ENCODE peak calls at places on chromosomes 1 and 21, in ten cellular contexts. One of them, this sample, is unnamed.
A peak's percentile ranks its signal among the peaks of the same experiment; 100 is the strongest.

GRCh38 chr1:161185732-161186311 is 8.5 kb upstream of the B4GALT3 start:
- DNase-seq in activated B cell treated with CpG ODN at 0.5 μM for 24 hours: peak; percentile 34
- DNase-seq in GM20000: peak; percentile 44
- DNase-seq in neural progenitor cell: no peak
- DNase-seq in uterus: no peak
- DNase-seq in lower lobe of right lung: no peak
- DNase-seq in ovary: no peak
- DNase-seq in left ventricle myocardium inferior: no peak
- DNase-seq in progenitor cell of endocrine pancreas: no peak
- DNase-seq in CD8-positive, alpha-beta T cell: no peak
- DNase-seq in this sample: no peak

GRCh38 chr1:223811634-223812101 is 34.1 kb downstream of the TP53BP2 start:
- DNase-seq in activated B cell treated with CpG ODN at 0.5 μM for 24 hours: no peak
- DNase-seq in GM20000: no peak
- DNase-seq in neural progenitor cell: no peak
- DNase-seq in uterus: no peak
- DNase-seq in lower lobe of right lung: no peak
- DNase-seq in ovary: no peak
- DNase-seq in left ventricle myocardium inferior: no peak
- DNase-seq in progenitor cell of endocrine pancreas: no peak
- DNase-seq in CD8-positive, alpha-beta T cell: no peak
- DNase-seq in this sample: no peak

GRCh38 chr21:37758997-37759396 is 157.3 kb downstream of the KCNJ6 start:
- DNase-seq in activated B cell treated with CpG ODN at 0.5 μM for 24 hours: no peak
- DNase-seq in GM20000: peak; percentile 17
- DNase-seq in neural progenitor cell: peak; percentile 70
- DNase-seq in uterus: no peak
- DNase-seq in lower lobe of right lung: no peak
- DNase-seq in ovary: no peak
- DNase-seq in left ventricle myocardium inferior: no peak
- DNase-seq in progenitor cell of endocrine pancreas: peak; percentile 25
- DNase-seq in CD8-positive, alpha-beta T cell: no peak
- DNase-seq in this sample: peak; percentile 48

GRCh38 chr1:2415801-2416208 is 3.4 kb upstream of the PEX10 start:
- DNase-seq in activated B cell treated with CpG ODN at 0.5 μM for 24 hours: no peak
- DNase-seq in GM20000: peak; percentile 78
- DNase-seq in neural progenitor cell: no peak
- DNase-seq in uterus: no peak
- DNase-seq in lower lobe of right lung: no peak
- DNase-seq in ovary: no peak
- DNase-seq in left ventricle myocardium inferior: no peak
- DNase-seq in progenitor cell of endocrine pancreas: no peak
- DNase-seq in CD8-positive, alpha-beta T cell: peak; percentile 42
- DNase-seq in this sample: no peak

GRCh38 chr21:45047257-45047656 is 27.1 kb upstream of the ADARB1 start:
- DNase-seq in activated B cell treated with CpG ODN at 0.5 μM for 24 hours: no peak
- DNase-seq in GM20000: no peak
- DNase-seq in neural progenitor cell: no peak
- DNase-seq in uterus: no peak
- DNase-seq in lower lobe of right lung: no peak
- DNase-seq in ovary: no peak
- DNase-seq in left ventricle myocardium inferior: no peak
- DNase-seq in progenitor cell of endocrine pancreas: no peak
- DNase-seq in CD8-positive, alpha-beta T cell: no peak
- DNase-seq in this sample: no peak

GRCh38 chr21:43611598-43612369 is 47.5 kb downstream of the HSF2BP start:
- DNase-seq in activated B cell treated with CpG ODN at 0.5 μM for 24 hours: no peak
- DNase-seq in GM20000: peak; percentile 70
- DNase-seq in neural progenitor cell: peak; percentile 78
- DNase-seq in uterus: peak; percentile 64
- DNase-seq in lower lobe of right lung: peak; percentile 71
- DNase-seq in ovary: peak; percentile 81
- DNase-seq in left ventricle myocardium inferior: peak; percentile 70
- DNase-seq in progenitor cell of endocrine pancreas: peak; percentile 44
- DNase-seq in CD8-positive, alpha-beta T cell: no peak
- DNase-seq in this sample: peak; percentile 67

GRCh38 chr1:245571872-245572294 is 417.1 kb downstream of the KIF26B start:
- DNase-seq in activated B cell treated with CpG ODN at 0.5 μM for 24 hours: no peak
- DNase-seq in GM20000: no peak
- DNase-seq in neural progenitor cell: peak; percentile 61
- DNase-seq in uterus: no peak
- DNase-seq in lower lobe of right lung: no peak
- DNase-seq in ovary: no peak
- DNase-seq in left ventricle myocardium inferior: no peak
- DNase-seq in progenitor cell of endocrine pancreas: no peak
- DNase-seq in CD8-positive, alpha-beta T cell: no peak
- DNase-seq in this sample: no peak

GRCh38 chr1:227562037-227562436 is 1.3 kb upstream of the ZNF678 start:
- DNase-seq in activated B cell treated with CpG ODN at 0.5 μM for 24 hours: no peak
- DNase-seq in GM20000: no peak
- DNase-seq in neural progenitor cell: no peak
- DNase-seq in uterus: no peak
- DNase-seq in lower lobe of right lung: no peak
- DNase-seq in ovary: no peak
- DNase-seq in left ventricle myocardium inferior: no peak
- DNase-seq in progenitor cell of endocrine pancreas: no peak
- DNase-seq in CD8-positive, alpha-beta T cell: no peak
- DNase-seq in this sample: no peak

GRCh38 chr1:197127513-197127912 is 19.0 kb downstream of the ASPM start:
- DNase-seq in activated B cell treated with CpG ODN at 0.5 μM for 24 hours: no peak
- DNase-seq in GM20000: no peak
- DNase-seq in neural progenitor cell: no peak
- DNase-seq in uterus: no peak
- DNase-seq in lower lobe of right lung: no peak
- DNase-seq in ovary: no peak
- DNase-seq in left ventricle myocardium inferior: no peak
- DNase-seq in progenitor cell of endocrine pancreas: no peak
- DNase-seq in CD8-positive, alpha-beta T cell: no peak
- DNase-seq in this sample: no peak

GRCh38 chr1:235416662-235417049 is 49.4 kb downstream of the TBCE start:
- DNase-seq in activated B cell treated with CpG ODN at 0.5 μM for 24 hours: no peak
- DNase-seq in GM20000: no peak
- DNase-seq in neural progenitor cell: no peak
- DNase-seq in uterus: no peak
- DNase-seq in lower lobe of right lung: no peak
- DNase-seq in ovary: no peak
- DNase-seq in left ventricle myocardium inferior: no peak
- DNase-seq in progenitor cell of endocrine pancreas: no peak
- DNase-seq in CD8-positive, alpha-beta T cell: no peak
- DNase-seq in this sample: no peak

DNA sequence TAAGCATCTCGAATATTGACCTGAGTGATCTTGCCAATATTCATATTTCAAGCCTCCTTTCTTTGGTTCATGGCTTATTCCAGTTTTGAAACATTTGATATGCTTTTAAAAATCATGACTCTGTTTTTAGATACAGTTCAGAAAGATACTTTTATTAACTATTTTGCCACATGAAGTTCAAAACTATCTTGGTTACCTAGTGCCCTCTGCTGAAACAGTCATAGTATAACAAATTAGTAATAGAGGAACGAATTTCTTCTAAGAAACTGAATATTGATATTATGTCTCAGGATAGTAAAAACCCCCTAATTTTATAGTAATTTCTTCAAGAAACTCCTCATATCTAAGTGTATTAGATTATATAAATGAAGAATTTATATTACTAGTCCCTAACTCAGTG is 52.6 kb upstream of the RC3H1 start:
- DNase-seq in activated B cell treated with CpG ODN at 0.5 μM for 24 hours: no peak
- DNase-seq in GM20000: no peak
- DNase-seq in neural progenitor cell: no peak
- DNase-seq in uterus: no peak
- DNase-seq in lower lobe of right lung: no peak
- DNase-seq in ovary: no peak
- DNase-seq in left ventricle myocardium inferior: no peak
- DNase-seq in progenitor cell of endocrine pancreas: no peak
- DNase-seq in CD8-positive, alpha-beta T cell: no peak
- DNase-seq in this sample: no peak
- TF ChIP-seq CTCF in activated B cell treated with CpG ODN at 0.5 μM for 24 hours: no peak
- TF ChIP-seq CTCF in GM20000: no peak
- TF ChIP-seq CTCF in neural progenitor cell: peak; percentile 20
- TF ChIP-seq CTCF in uterus: peak; percentile 29
- TF ChIP-seq CTCF in lower lobe of right lung: peak; percentile 27
- TF ChIP-seq CTCF in ovary: no peak
- TF ChIP-seq CTCF in left ventricle myocardium inferior: peak; percentile 56
- TF ChIP-seq CTCF in progenitor cell of endocrine pancreas: no peak
- TF ChIP-seq CTCF in CD8-positive, alpha-beta T cell: peak; percentile 22
- TF ChIP-seq CTCF in this sample: peak; percentile 19

GRCh38 chr1:200038987-200039848 is 11.7 kb downstream of the NR5A2 start:
- DNase-seq in activated B cell treated with CpG ODN at 0.5 μM for 24 hours: peak; percentile 48
- DNase-seq in GM20000: peak; percentile 65
- DNase-seq in neural progenitor cell: peak; percentile 82
- DNase-seq in uterus: no peak
- DNase-seq in lower lobe of right lung: no peak
- DNase-seq in ovary: no peak
- DNase-seq in left ventricle myocardium inferior: no peak
- DNase-seq in progenitor cell of endocrine pancreas: no peak
- DNase-seq in CD8-positive, alpha-beta T cell: no peak
- DNase-seq in this sample: no peak
- TF ChIP-seq CTCF in activated B cell treated with CpG ODN at 0.5 μM for 24 hours: no peak
- TF ChIP-seq CTCF in GM20000: no peak
- TF ChIP-seq CTCF in neural progenitor cell: no peak
- TF ChIP-seq CTCF in uterus: no peak
- TF ChIP-seq CTCF in lower lobe of right lung: no peak
- TF ChIP-seq CTCF in ovary: no peak
- TF ChIP-seq CTCF in left ventricle myocardium inferior: no peak
- TF ChIP-seq CTCF in progenitor cell of endocrine pancreas: no peak
- TF ChIP-seq CTCF in CD8-positive, alpha-beta T cell: no peak
- TF ChIP-seq CTCF in this sample: no peak

DNA sequence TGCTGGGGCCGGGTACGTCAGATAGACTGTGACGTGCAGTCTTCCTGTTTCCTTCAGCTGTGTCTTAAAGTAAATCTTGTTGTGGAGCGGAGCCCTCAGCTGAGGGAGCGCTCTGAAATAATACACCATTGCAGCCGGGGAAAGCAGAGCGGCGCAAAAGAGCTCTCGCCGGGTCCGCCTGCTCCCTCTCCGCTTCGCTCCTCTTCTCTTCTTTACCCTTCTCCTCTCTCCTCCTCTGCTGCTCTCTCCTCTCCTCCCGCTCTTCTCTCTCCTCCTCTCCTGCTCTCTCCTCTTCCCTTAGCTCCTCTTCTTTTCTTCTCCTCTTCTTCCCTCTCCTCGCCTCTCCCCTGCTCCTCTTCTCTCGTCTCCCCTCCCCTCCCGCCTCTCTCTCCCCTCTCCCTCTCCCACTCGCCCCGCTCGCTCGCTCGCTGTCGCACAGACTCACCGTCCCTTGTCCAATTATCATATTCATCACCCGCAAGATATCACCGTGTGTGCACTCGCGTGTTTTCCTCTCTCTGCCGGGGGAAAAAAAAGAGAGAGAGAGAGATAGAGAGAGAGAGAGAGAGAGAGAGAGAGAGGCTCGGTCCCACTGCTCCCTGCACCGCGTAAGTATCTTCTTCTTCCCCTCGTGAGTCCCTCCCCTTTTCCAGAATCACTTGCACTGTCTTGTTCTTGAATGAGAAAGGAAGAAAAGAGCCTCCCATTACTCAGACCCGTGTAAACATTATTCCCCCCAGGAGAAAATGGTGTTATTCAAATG is at the start of gene PROX1:
- DNase-seq in activated B cell treated with CpG ODN at 0.5 μM for 24 hours: no peak
- DNase-seq in GM20000: peak; percentile 73
- DNase-seq in neural progenitor cell: peak; percentile 94
- DNase-seq in uterus: peak; percentile 77
- DNase-seq in lower lobe of right lung: peak; percentile 66
- DNase-seq in ovary: peak; percentile 93
- DNase-seq in left ventricle myocardium inferior: peak; percentile 78
- DNase-seq in progenitor cell of endocrine pancreas: peak; percentile 68
- DNase-seq in CD8-positive, alpha-beta T cell: peak; percentile 7
- DNase-seq in this sample: peak; percentile 83
- TF ChIP-seq CTCF in activated B cell treated with CpG ODN at 0.5 μM for 24 hours: no peak
- TF ChIP-seq CTCF in GM20000: no peak
- TF ChIP-seq CTCF in neural progenitor cell: peak; percentile 17
- TF ChIP-seq CTCF in uterus: peak; percentile 26
- TF ChIP-seq CTCF in lower lobe of right lung: no peak
- TF ChIP-seq CTCF in ovary: no peak
- TF ChIP-seq CTCF in left ventricle myocardium inferior: no peak
- TF ChIP-seq CTCF in progenitor cell of endocrine pancreas: peak; percentile 14
- TF ChIP-seq CTCF in CD8-positive, alpha-beta T cell: no peak
- TF ChIP-seq CTCF in this sample: no peak

GRCh38 chr1:226111109-226111864 is 48.8 kb downstream of the H3-3A start:
- DNase-seq in activated B cell treated with CpG ODN at 0.5 μM for 24 hours: no peak
- DNase-seq in GM20000: peak; percentile 53
- DNase-seq in neural progenitor cell: no peak
- DNase-seq in uterus: no peak
- DNase-seq in lower lobe of right lung: no peak
- DNase-seq in ovary: no peak
- DNase-seq in left ventricle myocardium inferior: no peak
- DNase-seq in progenitor cell of endocrine pancreas: no peak
- DNase-seq in CD8-positive, alpha-beta T cell: no peak
- DNase-seq in this sample: no peak

GRCh38 chr1:226110249-226111108 is 48.0 kb downstream of the H3-3A start:
- DNase-seq in activated B cell treated with CpG ODN at 0.5 μM for 24 hours: peak; percentile 90
- DNase-seq in GM20000: peak; percentile 98
- DNase-seq in neural progenitor cell: peak; percentile 69
- DNase-seq in uterus: peak; percentile 71
- DNase-seq in lower lobe of right lung: peak; percentile 77
- DNase-seq in ovary: peak; percentile 81
- DNase-seq in left ventricle myocardium inferior: peak; percentile 75
- DNase-seq in progenitor cell of endocrine pancreas: peak; percentile 51
- DNase-seq in CD8-positive, alpha-beta T cell: peak; percentile 46
- DNase-seq in this sample: peak; percentile 56

GRCh38 chr1:226107471-226108460 is 45.2 kb downstream of the H3-3A start:
- DNase-seq in activated B cell treated with CpG ODN at 0.5 μM for 24 hours: no peak
- DNase-seq in GM20000: peak; percentile 59
- DNase-seq in neural progenitor cell: no peak
- DNase-seq in uterus: no peak
- DNase-seq in lower lobe of right lung: no peak
- DNase-seq in ovary: no peak
- DNase-seq in left ventricle myocardium inferior: no peak
- DNase-seq in progenitor cell of endocrine pancreas: no peak
- DNase-seq in CD8-positive, alpha-beta T cell: no peak
- DNase-seq in this sample: no peak

GRCh38 chr1:226109829-226110248 is 47.3 kb downstream of the H3-3A start:
- DNase-seq in activated B cell treated with CpG ODN at 0.5 μM for 24 hours: peak; percentile 90
- DNase-seq in GM20000: peak; percentile 97
- DNase-seq in neural progenitor cell: peak; percentile 93
- DNase-seq in uterus: peak; percentile 85
- DNase-seq in lower lobe of right lung: peak; percentile 93
- DNase-seq in ovary: peak; percentile 90
- DNase-seq in left ventricle myocardium inferior: peak; percentile 92
- DNase-seq in progenitor cell of endocrine pancreas: peak; percentile 75
- DNase-seq in CD8-positive, alpha-beta T cell: peak; percentile 64
- DNase-seq in this sample: peak; percentile 87

GRCh38 chr1:226108935-226109828 is 46.7 kb downstream of the H3-3A start:
- DNase-seq in activated B cell treated with CpG ODN at 0.5 μM for 24 hours: no peak
- DNase-seq in GM20000: no peak
- DNase-seq in neural progenitor cell: no peak
- DNase-seq in uterus: peak; percentile 34
- DNase-seq in lower lobe of right lung: no peak
- DNase-seq in ovary: peak; percentile 55
- DNase-seq in left ventricle myocardium inferior: peak; percentile 34
- DNase-seq in progenitor cell of endocrine pancreas: no peak
- DNase-seq in CD8-positive, alpha-beta T cell: no peak
- DNase-seq in this sample: no peak
- TF ChIP-seq CTCF in activated B cell treated with CpG ODN at 0.5 μM for 24 hours: no peak
- TF ChIP-seq CTCF in GM20000: no peak
- TF ChIP-seq CTCF in neural progenitor cell: no peak
- TF ChIP-seq CTCF in uterus: no peak
- TF ChIP-seq CTCF in lower lobe of right lung: no peak
- TF ChIP-seq CTCF in ovary: no peak
- TF ChIP-seq CTCF in left ventricle myocardium inferior: no peak
- TF ChIP-seq CTCF in progenitor cell of endocrine pancreas: no peak
- TF ChIP-seq CTCF in CD8-positive, alpha-beta T cell: no peak
- TF ChIP-seq CTCF in this sample: no peak

GRCh38 chr21:25350056-25350455 is 257.2 kb downstream of the MRPL39 start:
- DNase-seq in activated B cell treated with CpG ODN at 0.5 μM for 24 hours: no peak
- DNase-seq in GM20000: peak; percentile 23
- DNase-seq in neural progenitor cell: peak; percentile 43
- DNase-seq in uterus: no peak
- DNase-seq in lower lobe of right lung: no peak
- DNase-seq in ovary: no peak
- DNase-seq in left ventricle myocardium inferior: no peak
- DNase-seq in progenitor cell of endocrine pancreas: no peak
- DNase-seq in CD8-positive, alpha-beta T cell: no peak
- DNase-seq in this sample: no peak
- TF ChIP-seq CTCF in activated B cell treated with CpG ODN at 0.5 μM for 24 hours: no peak
- TF ChIP-seq CTCF in GM20000: peak; percentile 14
- TF ChIP-seq CTCF in neural progenitor cell: peak; percentile 68
- TF ChIP-seq CTCF in uterus: no peak
- TF ChIP-seq CTCF in lower lobe of right lung: peak; percentile 24
- TF ChIP-seq CTCF in ovary: no peak
- TF ChIP-seq CTCF in left ventricle myocardium inferior: no peak
- TF ChIP-seq CTCF in progenitor cell of endocrine pancreas: peak; percentile 42
- TF ChIP-seq CTCF in CD8-positive, alpha-beta T cell: no peak
- TF ChIP-seq CTCF in this sample: no peak

This sample was measured in mesothelial cell of epicardium.